ENCODE peak calls at places on chromosome 22, in four cellular contexts. M is IMR-90, L is PC-3, C is GM23338. H is an unnamed sample. For H3K36me3 and H3K4me1, the result is how much of the 10 kb centered on the place peaks cover.

GRCh38 chr22:41048791-41049717 is 43.3 kb upstream of the EP300 start:
- DNase-seq in M (peak), L (no peak), C (peak), H (peak)

GRCh38 chr22:22368516-22368915 is 123.9 kb downstream of the VPREB1 start:
- DNase-seq in M (no peak), L (no peak), C (no peak), H (no peak)

GRCh38 chr22:33520904-33521780 is 399.1 kb downstream of the LARGE1 start:
- DNase-seq in M (no peak), L (no peak), C (no peak), H (no peak)

GRCh38 chr22:20299736-20300136 is 20.1 kb downstream of the DGCR6L start:
- DNase-seq in M (peak), L (peak), C (peak), H (no peak)

GRCh38 chr22:19962909-19963806 is 21.5 kb upstream of the TXNRD2 start:
- DNase-seq in M (peak), L (peak), C (peak), H (peak)

GRCh38 chr22:29689872-29690213 is 30.0 kb upstream of the CABP7 start:
- DNase-seq in M (peak), L (peak), C (peak), H (peak)

GRCh38 chr22:43320943-43321900 is 21.9 kb downstream of the SCUBE1 start:
- DNase-seq in M (no peak), L (no peak), C (no peak), H (no peak)

GRCh38 chr22:17920145-17920605 is 104.2 kb downstream of the MICAL3 start:
- DNase-seq in M (peak), L (no peak), C (peak), H (no peak)

GRCh38 chr22:30080805-30081204 is 541 bp downstream of the HORMAD2 start:
- DNase-seq in M (no peak), L (no peak), C (no peak), H (no peak)

GRCh38 chr22:48228468-48228867 is 1466.0 kb downstream of the TBC1D22A start:
- DNase-seq in M (no peak), L (no peak), C (no peak), H (no peak)

DNA sequence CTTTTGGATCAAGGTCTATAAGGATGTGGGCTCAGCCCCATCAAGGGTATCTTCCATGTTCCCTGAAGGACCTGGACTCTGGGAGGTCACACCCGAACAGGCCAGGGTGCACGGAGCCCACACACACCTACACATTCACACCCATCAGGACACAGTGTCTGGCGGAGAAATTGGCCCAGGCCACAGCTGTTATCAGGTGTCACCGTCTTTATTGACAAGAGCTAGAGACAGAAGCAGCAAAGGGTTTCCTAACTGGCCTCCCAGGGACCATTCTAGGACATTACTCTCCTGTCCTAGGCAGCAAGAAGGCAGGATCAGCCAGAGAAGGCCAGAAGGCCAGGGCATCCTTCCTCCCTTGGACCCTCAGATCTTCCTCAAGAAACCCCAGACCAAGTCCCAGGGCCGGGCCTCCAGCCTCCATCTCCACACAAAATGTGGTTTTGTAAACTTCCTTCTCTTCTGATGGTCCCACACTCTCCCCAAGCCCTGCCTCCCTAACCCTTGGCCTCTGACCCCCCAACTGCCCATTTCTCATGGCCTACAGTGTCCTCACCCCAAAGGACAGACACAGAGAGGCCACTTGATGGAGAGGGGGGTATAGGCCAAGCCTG is 8.1 kb downstream of the SSTR3 start:
- DNase-seq in M (no peak), L (no peak), C (no peak), H (peak)
- H2AFZ ChIP-seq in M (no peak), L (no peak), C (no peak), H (no peak)

GRCh38 chr22:24093855-24094254 is 82.8 kb downstream of the CABIN1 start:
- DNase-seq in M (no peak), L (no peak), C (peak), H (peak)

GRCh38 chr22:24091551-24092420 is 80.7 kb downstream of the CABIN1 start:
- DNase-seq in M (no peak), L (no peak), C (no peak), H (peak)

GRCh38 chr22:24088796-24089195 is 77.7 kb downstream of the CABIN1 start:
- DNase-seq in M (peak), L (no peak), C (peak), H (peak)

GRCh38 chr22:24089951-24090350 is 78.8 kb downstream of the CABIN1 start:
- DNase-seq in M (no peak), L (no peak), C (no peak), H (no peak)

DNA sequence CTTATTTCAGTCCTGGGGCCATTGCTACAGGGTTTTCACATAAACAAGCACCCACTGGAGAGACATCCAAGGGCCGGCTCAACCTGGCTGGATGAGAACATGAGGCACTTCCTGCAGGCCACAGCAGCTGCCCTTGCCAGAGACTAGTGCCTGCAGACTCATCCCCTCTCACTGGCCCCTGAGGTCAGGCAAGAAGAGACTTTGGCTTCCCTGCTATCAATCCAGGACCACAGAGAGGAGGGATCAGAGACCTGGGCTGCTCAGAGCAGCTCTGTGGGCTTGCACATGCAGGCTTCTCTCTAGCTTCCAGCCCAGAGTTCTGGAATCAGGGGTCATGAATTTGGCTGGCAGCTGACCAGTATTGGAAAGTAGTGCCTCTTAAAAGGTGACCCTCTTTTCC is 79.5 kb downstream of the CABIN1 start:
- DNase-seq in M (peak), L (no peak), C (no peak), H (no peak)
- H3K36me3 ChIP-seq in M (under half), L (under half), C (under half), H (under half)

DNA sequence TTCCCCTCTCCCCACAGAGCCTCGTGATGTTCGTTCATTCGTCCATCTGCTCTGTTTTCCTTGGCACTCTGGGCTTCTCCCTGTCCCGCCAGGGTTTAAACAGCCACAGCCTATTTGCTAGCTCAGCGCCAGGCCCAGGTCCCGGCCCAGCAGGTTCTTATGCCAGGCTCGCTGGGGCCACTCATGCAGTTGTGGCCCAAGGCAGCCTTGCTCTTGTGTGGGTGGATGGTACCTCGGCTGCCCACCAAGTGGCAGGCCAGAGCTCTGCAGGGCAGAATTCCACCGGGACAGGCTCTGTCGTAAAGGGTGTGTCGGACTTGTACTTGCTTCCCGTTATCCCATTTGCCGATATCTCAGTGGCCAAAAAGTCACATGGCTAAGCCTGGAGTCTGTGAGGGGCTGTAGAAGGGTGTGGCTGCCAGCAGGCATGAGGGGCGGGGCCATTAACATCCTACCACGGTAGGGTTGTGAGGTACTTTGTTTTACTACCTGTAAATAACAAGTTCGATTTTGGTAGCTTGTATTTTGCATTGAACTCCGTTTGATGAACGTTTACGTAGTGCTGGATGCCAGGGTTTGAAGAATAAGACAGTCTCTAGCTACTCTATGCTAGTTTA is 7.9 kb downstream of the FAM118A start:
- DNase-seq in M (peak), L (peak), C (peak), H (peak)
- H3K4me1 ChIP-seq in M (under half), L (under half), C (under half), H (under half)

DNA sequence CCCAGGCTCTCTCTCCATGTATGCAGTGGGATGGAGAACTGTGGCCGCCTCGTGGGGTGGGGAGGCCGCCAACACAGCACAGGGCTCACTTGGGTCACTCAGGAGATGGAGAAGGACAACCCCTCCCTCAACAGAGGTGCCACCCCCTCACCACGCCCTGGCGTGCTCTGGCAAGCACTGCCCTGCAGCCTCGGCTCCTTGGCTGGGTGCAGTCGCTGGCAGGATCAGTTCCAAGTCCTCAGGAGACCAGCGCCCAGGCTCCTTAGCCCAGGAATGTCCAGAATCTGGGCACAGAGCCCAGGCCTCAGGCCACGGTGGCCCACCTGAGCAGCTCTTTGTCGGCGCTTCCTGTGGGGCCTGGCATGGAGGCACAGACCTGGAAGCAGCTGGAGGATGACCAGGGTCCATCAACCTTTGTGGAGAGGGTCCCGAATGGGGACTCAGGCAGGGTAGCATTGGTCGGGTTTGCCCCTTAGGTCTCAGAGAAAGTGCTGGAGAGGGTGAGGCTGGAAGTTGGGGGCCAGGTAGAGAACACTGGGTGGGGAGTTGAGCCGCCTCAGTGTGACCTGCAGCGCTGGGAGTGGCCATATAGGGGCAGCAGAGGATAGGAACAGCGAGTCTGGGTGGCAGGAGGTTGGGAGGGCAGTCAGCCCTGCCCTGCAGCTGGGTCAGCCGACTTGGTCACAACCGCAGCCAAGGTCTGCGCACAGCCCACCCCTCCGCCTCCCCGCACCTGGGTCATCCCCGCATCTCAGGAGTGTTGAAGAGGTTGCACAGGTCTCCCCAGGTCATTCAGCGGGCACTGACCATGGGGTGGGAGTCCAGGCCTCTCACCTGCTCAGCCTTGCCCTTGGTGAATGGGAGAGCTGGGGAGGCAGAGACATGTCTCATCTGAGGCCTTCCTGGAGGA is 8.2 kb downstream of the SUSD2 start:
- DNase-seq in M (peak), L (peak), C (peak), H (peak)
- H2AFZ ChIP-seq in M (peak), L (peak), C (peak), H (peak)

GRCh38 chr22:31274017-31274416 is 18.3 kb downstream of the PIK3IP1 start:
- DNase-seq in M (no peak), L (no peak), C (no peak), H (peak)

GRCh38 chr22:31269892-31270574 is 22.3 kb downstream of the PIK3IP1 start:
- DNase-seq in M (no peak), L (no peak), C (peak), H (no peak)

GRCh38 chr22:31271026-31271425 is 21.3 kb downstream of the PIK3IP1 start:
- DNase-seq in M (no peak), L (no peak), C (no peak), H (no peak)

GRCh38 chr22:31272522-31273446 is 19.5 kb downstream of the PIK3IP1 start:
- DNase-seq in M (peak), L (peak), C (peak), H (peak)

DNA sequence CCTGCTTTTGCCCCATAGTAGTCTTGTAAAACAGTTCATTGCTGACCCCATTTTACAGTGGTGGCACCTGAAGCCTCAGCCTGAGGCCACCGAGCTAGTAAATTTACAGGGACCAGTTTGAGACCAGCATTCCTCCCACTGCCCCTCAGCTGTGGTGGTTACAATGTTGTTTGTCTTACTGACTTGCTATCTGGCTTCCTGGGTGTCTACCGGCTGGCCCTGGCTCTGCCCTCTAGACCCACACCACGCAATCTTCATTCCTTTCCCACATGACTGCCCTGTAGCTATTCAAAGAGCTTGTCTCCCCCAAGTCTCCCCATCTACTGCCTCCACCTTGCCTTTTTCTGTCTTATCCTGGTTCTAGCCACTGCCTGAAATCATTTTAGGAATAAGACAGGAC is 20.8 kb downstream of the PIK3IP1 start:
- DNase-seq in M (no peak), L (no peak), C (no peak), H (no peak)
- H3K36me3 ChIP-seq in M (under half), L (under half), C (under half), H (half or more)

GRCh38 chr22:50243704-50244419 is 961 bp downstream of the TUBGCP6 start:
- DNase-seq in M (peak), L (no peak), C (no peak), H (no peak)
- H3K4me1 ChIP-seq in M (under half), L (under half), C (under half), H (under half)

DNA sequence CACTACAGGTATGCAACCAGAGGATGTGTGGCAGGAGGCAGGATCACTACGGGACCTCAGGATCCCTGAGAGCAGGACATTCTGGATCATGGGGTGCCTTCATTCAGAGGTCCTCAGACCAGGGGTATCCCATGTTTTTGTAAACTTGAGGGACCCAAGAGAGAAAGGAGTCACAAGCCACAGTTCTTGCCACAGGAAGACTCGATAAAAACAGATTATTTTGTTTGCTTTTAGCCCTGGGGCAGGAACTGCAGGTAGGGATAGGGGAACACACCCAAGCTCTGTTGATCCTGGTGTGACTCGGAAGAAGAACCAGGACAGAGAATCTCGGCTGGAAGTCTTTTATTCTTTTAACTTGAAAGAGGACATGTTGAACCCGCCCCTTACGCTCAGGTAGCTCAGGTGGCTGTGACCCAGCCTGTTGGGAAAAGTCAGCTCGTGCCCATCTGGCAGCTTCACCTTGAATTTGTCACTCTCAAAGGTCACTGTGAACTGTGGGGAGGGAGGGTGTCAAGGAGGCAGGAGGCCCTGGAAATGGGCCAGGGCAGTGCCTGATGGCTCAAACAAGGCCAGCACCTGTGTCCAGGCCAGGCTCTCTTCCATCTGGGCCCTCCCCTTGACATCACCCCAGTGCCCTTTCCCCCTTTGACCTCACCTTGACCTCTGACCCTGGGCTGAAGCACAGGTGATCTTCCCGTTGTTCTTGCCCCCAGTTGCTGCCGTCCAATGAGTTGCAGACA is 9.8 kb downstream of the LGALS2 start:
- DNase-seq in M (no peak), L (peak), C (peak), H (peak)
- H2AFZ ChIP-seq in M (no peak), L (no peak), C (no peak), H (no peak)

DNA sequence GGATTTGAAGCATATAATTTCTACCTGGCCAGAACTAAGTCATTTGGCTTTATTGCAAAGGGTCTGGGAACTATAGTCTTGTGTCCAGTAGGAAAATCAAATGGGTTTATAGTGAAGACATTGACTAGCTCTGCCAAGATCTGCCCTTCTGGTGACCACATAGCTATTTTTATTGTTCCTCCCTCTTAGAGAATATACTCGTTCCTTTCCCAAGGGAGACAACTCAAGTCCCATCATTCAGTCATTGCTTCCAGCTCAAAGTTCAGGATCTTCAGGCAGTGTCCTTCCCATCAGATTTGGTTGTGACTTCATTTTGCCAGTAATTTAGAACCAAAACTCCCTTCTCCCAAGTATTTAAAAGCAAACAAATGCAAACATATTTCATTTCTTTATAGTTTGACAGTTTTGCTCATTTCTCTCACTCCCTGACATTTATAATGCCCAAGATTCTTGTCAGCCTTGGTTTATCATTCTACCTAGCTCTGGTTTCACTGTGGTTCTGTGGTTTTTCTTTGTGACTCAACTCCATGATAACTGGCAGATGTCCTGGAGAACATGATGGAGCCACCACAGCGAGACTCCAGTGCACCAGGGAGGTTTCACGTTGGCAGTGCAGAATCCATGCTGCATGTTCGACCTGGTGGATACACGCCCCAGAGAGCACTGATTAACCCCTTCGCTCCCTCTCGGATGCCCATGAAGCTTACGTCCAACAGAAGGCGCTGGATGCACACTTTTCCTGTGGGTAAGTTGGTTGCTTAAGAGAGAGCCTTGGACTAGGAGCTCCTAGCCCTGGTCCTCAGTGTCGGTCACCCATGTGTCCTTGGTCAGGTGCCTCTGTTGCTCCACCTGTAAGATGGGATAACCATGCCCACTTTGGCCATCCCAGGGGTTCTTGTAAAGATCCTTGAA is 64.9 kb downstream of the DEPDC5 start:
- DNase-seq in M (peak), L (peak), C (peak), H (peak)
- H3K36me3 ChIP-seq in M (half or more), L (under half), C (under half), H (half or more)

DNA sequence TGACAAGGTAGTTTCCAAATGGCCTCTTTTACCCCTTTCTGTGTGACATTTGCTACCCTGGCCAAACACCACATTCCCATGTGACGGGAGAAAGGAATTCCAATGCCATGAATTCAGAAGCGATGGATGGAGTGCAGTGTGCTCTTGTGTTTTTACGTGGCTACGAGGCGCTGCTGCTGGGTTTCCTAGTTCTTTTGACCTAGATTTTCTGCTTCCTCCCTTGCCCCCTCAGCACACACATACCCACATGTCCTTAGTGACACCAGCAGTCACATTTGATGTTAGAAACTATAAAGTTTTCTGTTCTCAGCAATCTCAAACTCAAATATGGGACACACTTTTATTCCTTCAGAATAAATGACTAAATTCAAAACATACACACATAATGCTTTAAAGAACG is 7.8 kb upstream of the TMA7B start:
- DNase-seq in M (no peak), L (no peak), C (no peak), H (no peak)
- H3K4me1 ChIP-seq in M (under half), L (under half), C (under half), H (under half)

GRCh38 chr22:36197065-36197440 is 4.6 kb downstream of the APOL4 start:
- DNase-seq in M (peak), L (no peak), C (peak), H (peak)
- H2AFZ ChIP-seq in M (peak), L (no peak), C (peak), H (peak)